ENCODE peak calls at places on chromosomes 2 and 18, in seven cellular contexts. U is cardiac muscle cell, L is NB4, R is C1 segment of cervical spinal cord, Y is SW 1271, I is pancreas, A is SK-N-DZ. C is an unnamed sample.

GRCh38 chr2:162676515-162676914 is 162.1 kb downstream of the KCNH7 start:
- DNase-seq in U (no peak), L (no peak), R (no peak), Y (no peak), I (no peak), A (no peak), C (no peak)

GRCh38 chr2:118492335-118492734 is 355.1 kb downstream of the EN1 start:
- DNase-seq in U (peak; percentile 60), L (peak; percentile 32), R (no peak), Y (no peak), I (no peak), A (no peak), C (no peak)

GRCh38 chr2:120715941-120716340 is 19.7 kb upstream of the GLI2 start:
- DNase-seq in U (no peak), L (no peak), R (no peak), Y (no peak), I (peak; percentile 33), A (no peak), C (no peak)

GRCh38 chr2:226977775-226978190 is 141.9 kb downstream of the RHBDD1 start:
- DNase-seq in U (peak; percentile 29), L (no peak), R (no peak), Y (no peak), I (no peak), A (no peak), C (no peak)

GRCh38 chr2:127107622-127107999 is 657 bp upstream of the BIN1 start:
- DNase-seq in U (peak; percentile 37), L (no peak), R (no peak), Y (no peak), I (no peak), A (peak; percentile 49), C (no peak)

GRCh38 chr2:143297182-143297581 is 168.0 kb downstream of the ARHGAP15 start:
- DNase-seq in U (no peak), L (no peak), R (no peak), Y (no peak), I (no peak), A (no peak), C (no peak)

GRCh38 chr18:23902396-23902795 is 112.2 kb upstream of the TTC39C start:
- DNase-seq in U (no peak), L (no peak), R (no peak), Y (no peak), I (no peak), A (no peak), C (no peak)

GRCh38 chr2:28224648-28225471 is 167.8 kb upstream of the FOSL2 start:
- DNase-seq in U (peak; percentile 96), L (no peak), R (no peak), Y (no peak), I (no peak), A (no peak), C (no peak)

GRCh38 chr2:227308784-227309183 is 16.3 kb upstream of the MFF start:
- DNase-seq in U (no peak), L (no peak), R (no peak), Y (no peak), I (no peak), A (no peak), C (no peak)

GRCh38 chr2:121197369-121198091 is 87.5 kb downstream of the TFCP2L1 start:
- DNase-seq in U (peak; percentile 54), L (peak; percentile 75), R (peak; percentile 87), Y (no peak), I (peak; percentile 44), A (no peak), C (peak; percentile 68)

GRCh38 chr2:159891917-159892691 is 94.1 kb upstream of the CD302 start:
- DNase-seq in U (peak; percentile 40), L (no peak), R (no peak), Y (peak; percentile 19), I (no peak), A (no peak), C (no peak)

GRCh38 chr18:901769-902168 is 2.9 kb upstream of the ADCYAP1 start:
- DNase-seq in U (no peak), L (no peak), R (no peak), Y (no peak), I (no peak), A (no peak), C (no peak)

GRCh38 chr2:16773080-16773713 is 107.6 kb upstream of the CYRIA start:
- DNase-seq in U (peak; percentile 58), L (peak; percentile 69), R (no peak), Y (no peak), I (no peak), A (peak; percentile 63), C (peak; percentile 32)

GRCh38 chr2:147665035-147665434 is 179.8 kb upstream of the ACVR2A start:
- DNase-seq in U (no peak), L (no peak), R (no peak), Y (no peak), I (no peak), A (no peak), C (no peak)

GRCh38 chr18:13318644-13319501 is 100.3 kb downstream of the LDLRAD4 start:
- DNase-seq in U (no peak), L (peak; percentile 31), R (no peak), Y (no peak), I (no peak), A (no peak), C (no peak)

GRCh38 chr2:68977453-68977852 is 3.0 kb downstream of the GKN1 start:
- DNase-seq in U (no peak), L (no peak), R (no peak), Y (no peak), I (no peak), A (no peak), C (no peak)

GRCh38 chr2:17171446-17172049 is 346.7 kb downstream of the RAD51AP2 start:
- DNase-seq in U (peak; percentile 12), L (peak; percentile 36), R (no peak), Y (no peak), I (no peak), A (peak; percentile 76), C (peak; percentile 6)

GRCh38 chr18:48934708-48935432 is 15.9 kb downstream of the SMAD7 start:
- DNase-seq in U (peak; percentile 58), L (peak; percentile 53), R (peak; percentile 35), Y (no peak), I (no peak), A (no peak), C (peak; percentile 25)

GRCh38 chr2:185147361-185147760 is 549.0 kb downstream of the ZNF804A start:
- DNase-seq in U (no peak), L (no peak), R (no peak), Y (no peak), I (no peak), A (no peak), C (no peak)

C was measured in hippocampal formation.